ENCODE peak calls at places on chromosomes 6 and 20, in four cellular contexts. One of them, this sample, is unnamed.
A peak's percentile ranks its signal among the peaks of the same experiment; 100 is the strongest.

GRCh38 chr20:15842872-15843271 is 730.4 kb downstream of the KIF16B start:
- DNase-seq in GM12891: no peak
- DNase-seq in GM12878: no peak
- DNase-seq in SK-N-SH: no peak
- DNase-seq in this sample: no peak

GRCh38 chr20:44796311-44796710 is 14.0 kb downstream of the RIMS4 start:
- DNase-seq in GM12891: no peak
- DNase-seq in GM12878: no peak
- DNase-seq in SK-N-SH: no peak
- DNase-seq in this sample: no peak

GRCh38 chr6:109295109-109295765 is 87.0 kb downstream of the CD164 start:
- DNase-seq in GM12891: no peak
- DNase-seq in GM12878: no peak
- DNase-seq in SK-N-SH: no peak
- DNase-seq in this sample: no peak

GRCh38 chr6:144211160-144211559 is 60.8 kb downstream of the STX11 start:
- DNase-seq in GM12891: no peak
- DNase-seq in GM12878: no peak
- DNase-seq in SK-N-SH: no peak
- DNase-seq in this sample: no peak

GRCh38 chr20:36572701-36573102 is 695 bp upstream of the TGIF2 start:
- DNase-seq in GM12891: no peak
- DNase-seq in GM12878: no peak
- DNase-seq in SK-N-SH: peak; percentile 26
- DNase-seq in this sample: no peak

GRCh38 chr6:119575721-119576120 is 226.2 kb upstream of the MAN1A1 start:
- DNase-seq in GM12891: no peak
- DNase-seq in GM12878: no peak
- DNase-seq in SK-N-SH: no peak
- DNase-seq in this sample: no peak

GRCh38 chr6:82178084-82178758 is 69.3 kb downstream of the IBTK start:
- DNase-seq in GM12891: no peak
- DNase-seq in GM12878: no peak
- DNase-seq in SK-N-SH: peak; percentile 19
- DNase-seq in this sample: no peak

GRCh38 chr6:105359419-105360366 is 43.2 kb downstream of the PREP start:
- DNase-seq in GM12891: no peak
- DNase-seq in GM12878: no peak
- DNase-seq in SK-N-SH: no peak
- DNase-seq in this sample: no peak

GRCh38 chr6:125950293-125950692 is 6.3 kb upstream of the HINT3 start:
- DNase-seq in GM12891: no peak
- DNase-seq in GM12878: no peak
- DNase-seq in SK-N-SH: no peak
- DNase-seq in this sample: no peak

GRCh38 chr20:20713244-20713765 is 861 bp upstream of the RALGAPA2 start:
- DNase-seq in GM12891: no peak
- DNase-seq in GM12878: no peak
- DNase-seq in SK-N-SH: peak; percentile 15
- DNase-seq in this sample: no peak

GRCh38 chr6:74409447-74409846 is 713.4 kb downstream of the CD109 start:
- DNase-seq in GM12891: no peak
- DNase-seq in GM12878: no peak
- DNase-seq in SK-N-SH: no peak
- DNase-seq in this sample: no peak

GRCh38 chr20:46122071-46122470 is 4.0 kb downstream of the CD40 start:
- DNase-seq in GM12891: no peak
- DNase-seq in GM12878: no peak
- DNase-seq in SK-N-SH: no peak
- DNase-seq in this sample: no peak
- TF ChIP-seq TAF1 in GM12891: no peak
- TF ChIP-seq TAF1 in GM12878: no peak
- TF ChIP-seq TAF1 in SK-N-SH: no peak
- TF ChIP-seq TAF1 in this sample: no peak

DNA sequence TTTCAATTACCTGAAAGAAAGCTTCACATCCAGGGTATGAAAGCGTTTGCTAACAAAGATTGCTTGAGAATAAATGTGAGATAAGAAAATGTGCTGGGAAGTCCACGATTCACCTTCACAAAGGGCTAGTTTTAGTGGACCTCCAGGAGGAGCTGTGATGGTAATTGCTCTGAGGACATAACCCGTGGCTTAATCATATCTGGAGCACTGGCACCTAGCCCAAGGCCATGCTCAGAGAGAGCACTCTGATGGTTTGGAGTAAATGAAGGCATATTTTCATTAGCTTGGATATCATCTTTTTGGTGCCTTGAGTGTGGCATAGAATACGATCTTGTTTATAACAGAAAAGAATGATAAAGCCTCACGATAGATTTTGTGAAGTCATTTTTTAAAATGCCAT is 46.9 kb upstream of the BACH2 start:
- DNase-seq in GM12891: no peak
- DNase-seq in GM12878: no peak
- DNase-seq in SK-N-SH: peak; percentile 20
- DNase-seq in this sample: no peak
- TF ChIP-seq TAF1 in GM12891: no peak
- TF ChIP-seq TAF1 in GM12878: no peak
- TF ChIP-seq TAF1 in SK-N-SH: no peak
- TF ChIP-seq TAF1 in this sample: no peak

DNA sequence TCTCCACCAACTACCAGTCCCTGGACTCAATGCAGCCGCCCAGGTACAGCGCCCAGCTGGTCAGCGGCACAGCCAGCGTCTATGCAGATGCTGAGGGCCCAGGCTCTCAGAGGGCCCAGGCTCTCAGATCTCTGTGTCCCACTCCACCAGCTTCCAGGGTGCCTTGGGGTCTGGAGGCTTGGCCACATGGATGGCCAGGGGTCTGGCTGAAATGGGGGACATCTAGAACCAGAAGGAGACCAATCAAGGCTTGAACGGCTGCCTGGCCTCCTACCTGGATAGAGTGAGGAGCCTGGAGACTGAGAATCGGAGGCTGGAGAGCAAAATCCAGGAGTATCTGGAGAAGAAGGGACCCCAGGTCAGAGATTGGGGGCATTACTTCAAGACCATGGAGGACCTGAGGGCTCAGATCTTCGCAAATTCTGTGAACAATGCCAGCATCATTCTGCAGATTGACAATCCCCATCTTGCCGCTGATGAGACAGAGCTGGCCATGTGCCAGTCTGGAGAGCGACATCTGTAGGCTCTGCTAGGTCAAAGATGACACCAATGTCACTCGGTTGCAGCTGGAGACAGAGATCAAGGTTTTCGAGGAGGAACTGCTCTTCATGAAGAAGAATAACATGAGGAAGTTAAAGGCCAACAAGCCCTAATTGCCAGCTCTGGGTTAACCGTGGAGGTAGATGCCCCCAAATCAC is 44.1 kb upstream of the GRM4 start:
- DNase-seq in GM12891: no peak
- DNase-seq in GM12878: no peak
- DNase-seq in SK-N-SH: no peak
- DNase-seq in this sample: no peak
- TF ChIP-seq TAF1 in GM12891: no peak
- TF ChIP-seq TAF1 in GM12878: no peak
- TF ChIP-seq TAF1 in SK-N-SH: no peak
- TF ChIP-seq TAF1 in this sample: no peak

DNA sequence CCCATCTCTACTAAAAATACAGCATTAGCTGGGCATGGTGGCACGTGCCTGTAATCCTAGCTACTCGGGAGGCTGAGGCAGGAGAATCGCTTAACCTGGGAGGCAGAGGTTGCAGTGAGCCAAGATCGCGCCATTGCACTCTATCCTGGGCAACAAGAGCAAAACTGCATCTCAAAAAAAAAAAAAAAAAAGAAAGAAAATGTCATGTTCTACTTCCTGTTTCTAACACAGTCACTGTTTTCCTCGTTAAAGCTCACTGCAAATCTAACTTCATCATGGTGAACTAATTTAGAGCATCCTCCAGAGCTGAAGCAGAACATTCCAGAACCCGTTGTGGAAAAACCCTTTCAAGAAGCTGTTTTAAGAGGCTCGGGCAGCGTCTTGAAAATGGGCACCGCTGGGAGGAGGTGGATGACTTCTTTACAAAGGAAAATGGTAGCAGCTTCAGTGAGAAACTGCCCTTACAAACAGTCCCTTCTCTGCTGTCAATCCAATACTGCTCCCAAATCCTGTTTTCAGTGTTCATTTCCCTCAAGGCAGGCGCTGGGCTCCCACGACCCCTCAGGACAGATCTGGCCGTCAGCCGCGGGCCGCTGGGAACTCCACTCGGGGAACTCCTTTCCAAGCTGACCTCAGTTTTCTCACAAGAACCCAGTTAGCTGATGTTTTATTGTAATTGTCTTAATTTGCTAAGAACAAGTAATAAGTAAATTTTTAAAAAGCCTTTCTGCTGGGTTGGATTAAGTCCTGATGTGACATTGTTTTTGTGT is 12.5 kb downstream of the CTSZ start:
- DNase-seq in GM12891: no peak
- DNase-seq in GM12878: no peak
- DNase-seq in SK-N-SH: no peak
- DNase-seq in this sample: no peak
- TF ChIP-seq TAF1 in GM12891: no peak
- TF ChIP-seq TAF1 in GM12878: no peak
- TF ChIP-seq TAF1 in SK-N-SH: no peak
- TF ChIP-seq TAF1 in this sample: no peak

GRCh38 chr6:16204653-16205376 is 33.6 kb upstream of the GMPR start:
- DNase-seq in GM12891: no peak
- DNase-seq in GM12878: no peak
- DNase-seq in SK-N-SH: no peak
- DNase-seq in this sample: no peak
- TF ChIP-seq TAF1 in GM12891: no peak
- TF ChIP-seq TAF1 in GM12878: no peak
- TF ChIP-seq TAF1 in SK-N-SH: no peak
- TF ChIP-seq TAF1 in this sample: no peak

DNA sequence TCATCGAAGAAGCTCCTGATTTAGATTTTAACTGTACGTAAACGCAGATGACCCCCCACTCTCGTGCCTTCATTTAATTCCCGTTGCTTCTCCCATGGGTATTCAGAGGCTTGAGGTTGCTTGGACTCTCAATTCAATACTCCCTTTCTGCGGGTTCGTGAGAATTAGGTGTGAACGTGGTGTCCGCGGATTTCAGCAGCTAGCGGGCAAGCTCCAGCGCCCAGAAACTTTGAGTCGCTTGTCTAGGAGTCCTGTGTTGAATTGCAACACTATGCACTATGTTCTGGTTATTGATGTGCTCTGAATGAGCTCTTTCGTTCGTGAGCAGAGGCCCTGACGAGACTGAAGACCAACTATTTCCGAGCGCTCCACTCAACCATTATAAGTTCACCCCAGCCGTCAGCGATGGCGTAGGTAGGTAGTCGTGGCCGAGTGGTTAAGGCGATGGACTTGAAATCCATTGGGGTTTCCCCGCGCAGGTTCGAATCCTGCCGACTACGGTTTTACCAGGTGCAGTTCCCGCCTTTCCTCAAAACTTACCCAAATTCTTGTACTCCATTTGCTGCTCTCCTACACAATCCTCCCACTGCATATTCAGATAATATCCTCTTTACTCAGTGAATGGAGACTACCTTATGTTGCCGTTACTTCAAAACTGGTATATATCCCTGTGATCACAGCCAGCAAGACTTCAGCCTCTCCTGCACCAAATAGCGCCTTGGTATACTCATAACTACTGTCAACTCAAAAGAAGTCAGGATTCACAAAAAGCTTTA is 72.6 kb upstream of the ZNF184 start:
- DNase-seq in GM12891: no peak
- DNase-seq in GM12878: peak; percentile 68
- DNase-seq in SK-N-SH: no peak
- DNase-seq in this sample: no peak
- TF ChIP-seq TAF1 in GM12891: no peak
- TF ChIP-seq TAF1 in GM12878: no peak
- TF ChIP-seq TAF1 in SK-N-SH: no peak
- TF ChIP-seq TAF1 in this sample: no peak